ENCODE peak calls at places on chromosome 21, in five cellular contexts. C is endothelial cell of umbilical vein, Z is upper lobe of right lung, L is PC-3, M is cardiac muscle cell. V is an unnamed sample.

GRCh38 chr21:21921410-21922232 is 923.4 kb downstream of the NCAM2 start:
- DNase-seq in C (no peak), M (peak), Z (no peak), L (peak), V (no peak)

GRCh38 chr21:46393451-46393940 is 65.2 kb upstream of the DIP2A start:
- DNase-seq in C (no peak), L (no peak), M (no peak), Z (no peak), V (no peak)

GRCh38 chr21:21034046-21034445 is 35.8 kb downstream of the NCAM2 start:
- DNase-seq in L (no peak), Z (no peak), C (no peak), M (no peak), V (no peak)

GRCh38 chr21:39386194-39386593 is 37.3 kb upstream of the HMGN1 start:
- DNase-seq in C (no peak), Z (peak), M (no peak), L (no peak), V (no peak)

GRCh38 chr21:27400045-27400444 is 433.2 kb upstream of the ADAMTS5 start:
- DNase-seq in M (no peak), L (no peak), Z (no peak), C (no peak), V (no peak)

GRCh38 chr21:30478015-30478414 is 2.2 kb downstream of the KRTAP19-1 start:
- DNase-seq in L (no peak), Z (no peak), C (no peak), M (peak), V (no peak)

GRCh38 chr21:33127154-33127893 is 57.4 kb downstream of the OLIG1 start:
- DNase-seq in C (peak), L (peak), M (peak), Z (peak), V (peak)

GRCh38 chr21:15848632-15849031 is 118.8 kb downstream of the USP25 start:
- DNase-seq in M (no peak), C (peak), L (peak), Z (no peak), V (no peak)

GRCh38 chr21:46559291-46559983 is 45.4 kb downstream of the S100B start:
- DNase-seq in L (no peak), C (peak), Z (no peak), M (peak), V (peak)

GRCh38 chr21:45528981-45529784 is 13.1 kb downstream of the SLC19A1 start:
- DNase-seq in M (no peak), L (no peak), C (no peak), Z (peak), V (no peak)

GRCh38 chr21:33421713-33422393 is 18.6 kb downstream of the IFNGR2 start:
- DNase-seq in Z (no peak), L (peak), C (no peak), M (no peak), V (no peak)

GRCh38 chr21:25456672-25457071 is 150.6 kb downstream of the MRPL39 start:
- DNase-seq in M (no peak), Z (no peak), C (peak), L (peak), V (no peak)

DNA sequence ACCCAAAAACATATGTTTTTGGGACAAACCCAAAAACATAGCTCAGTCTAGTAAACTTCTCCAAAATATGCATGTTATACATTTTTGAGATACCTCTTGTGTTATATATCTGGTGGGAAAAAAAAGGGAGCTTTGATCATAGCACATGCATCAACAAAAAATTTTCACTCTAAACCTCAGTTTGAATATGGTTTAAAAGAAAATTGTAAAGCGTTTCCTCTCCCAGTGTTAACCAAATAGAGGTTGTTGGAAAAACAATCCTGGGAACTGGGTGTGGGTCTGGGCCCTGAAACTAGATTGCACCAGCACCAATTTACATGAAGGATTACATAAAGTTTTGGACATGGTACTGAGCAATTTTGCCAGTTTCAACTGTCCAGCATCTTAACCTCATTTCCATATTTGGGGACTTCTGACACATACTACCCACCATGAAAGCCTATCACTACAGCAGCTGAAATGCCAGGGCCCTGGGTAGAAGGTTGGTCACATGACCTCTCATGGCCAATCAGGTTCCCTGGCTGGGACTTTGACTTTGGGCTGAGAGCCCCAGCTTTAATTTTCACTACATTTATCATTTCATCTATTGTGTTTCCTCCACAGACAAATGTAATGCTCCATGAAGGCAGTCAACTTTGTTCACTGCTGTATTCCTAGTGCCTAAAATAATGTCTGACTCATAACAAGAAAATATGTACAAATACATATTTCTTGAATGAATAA is 150.7 kb downstream of the SETD4 start:
- DNase-seq in Z (no peak), C (no peak), L (peak), M (no peak), V (no peak)
- H3K27ac ChIP-seq in Z (no peak), C (no peak), L (no peak), M (no peak), V (no peak)

DNA sequence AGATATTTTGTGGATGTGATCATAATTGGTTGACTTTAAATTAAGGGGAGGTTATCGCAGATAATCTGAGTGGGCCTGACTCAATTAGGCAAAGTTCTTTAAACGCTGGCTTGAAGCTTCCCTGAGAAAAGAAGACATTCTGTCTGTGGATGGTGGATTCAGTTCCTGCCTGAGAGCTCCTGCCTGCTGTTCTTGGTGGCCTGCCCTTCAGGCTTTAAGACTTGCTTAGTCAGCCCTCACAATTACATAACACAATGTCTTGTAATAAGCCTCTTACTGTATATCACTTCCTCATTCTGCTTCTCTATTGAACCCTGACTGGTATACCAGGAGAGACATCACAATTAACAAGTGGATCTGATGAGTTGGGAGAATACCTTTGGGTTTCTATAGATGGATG is 50.2 kb downstream of the KCNJ6 start:
- DNase-seq in M (no peak), C (no peak), L (no peak), Z (no peak), V (no peak)
- H3K4me3 ChIP-seq in M (no peak), C (no peak), L (no peak), Z (no peak), V (no peak)

DNA sequence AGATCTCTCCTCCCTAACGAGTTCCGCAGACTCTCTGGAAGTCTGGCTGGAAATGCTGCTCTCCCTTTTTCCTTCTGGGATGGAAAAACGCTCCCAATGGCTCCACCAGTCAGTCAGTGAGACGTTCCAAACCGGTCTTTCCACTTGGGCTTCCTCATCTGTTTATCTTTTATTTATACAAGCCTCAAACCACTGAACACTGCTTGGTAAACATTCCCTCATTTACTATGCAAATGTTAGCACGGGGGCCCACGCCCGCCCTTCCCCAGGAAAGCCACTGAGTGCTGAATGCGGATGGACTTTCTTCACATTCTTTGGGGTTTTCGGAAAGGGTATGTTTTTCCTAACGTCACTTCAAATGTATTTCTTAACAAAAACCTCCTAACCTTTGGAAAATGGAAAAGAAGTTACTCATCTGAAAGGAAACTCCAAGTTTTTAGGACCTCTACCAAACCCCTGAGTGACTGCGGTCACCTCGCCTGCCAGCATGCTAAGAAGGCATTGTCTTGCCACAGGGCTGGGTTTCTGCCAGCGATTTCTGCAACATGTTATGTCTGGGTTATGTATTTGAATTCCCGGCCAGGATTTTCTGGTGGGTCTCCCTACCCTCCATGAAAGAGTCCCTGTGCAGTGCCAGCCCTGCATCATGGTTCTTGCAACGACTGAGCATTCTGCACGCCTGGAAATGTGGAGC is 14.0 kb upstream of the UMODL1 start:
- DNase-seq in L (peak), C (peak), Z (peak), M (no peak), V (no peak)
- H3K27ac ChIP-seq in L (peak), C (peak), Z (peak), M (no peak), V (no peak)

DNA sequence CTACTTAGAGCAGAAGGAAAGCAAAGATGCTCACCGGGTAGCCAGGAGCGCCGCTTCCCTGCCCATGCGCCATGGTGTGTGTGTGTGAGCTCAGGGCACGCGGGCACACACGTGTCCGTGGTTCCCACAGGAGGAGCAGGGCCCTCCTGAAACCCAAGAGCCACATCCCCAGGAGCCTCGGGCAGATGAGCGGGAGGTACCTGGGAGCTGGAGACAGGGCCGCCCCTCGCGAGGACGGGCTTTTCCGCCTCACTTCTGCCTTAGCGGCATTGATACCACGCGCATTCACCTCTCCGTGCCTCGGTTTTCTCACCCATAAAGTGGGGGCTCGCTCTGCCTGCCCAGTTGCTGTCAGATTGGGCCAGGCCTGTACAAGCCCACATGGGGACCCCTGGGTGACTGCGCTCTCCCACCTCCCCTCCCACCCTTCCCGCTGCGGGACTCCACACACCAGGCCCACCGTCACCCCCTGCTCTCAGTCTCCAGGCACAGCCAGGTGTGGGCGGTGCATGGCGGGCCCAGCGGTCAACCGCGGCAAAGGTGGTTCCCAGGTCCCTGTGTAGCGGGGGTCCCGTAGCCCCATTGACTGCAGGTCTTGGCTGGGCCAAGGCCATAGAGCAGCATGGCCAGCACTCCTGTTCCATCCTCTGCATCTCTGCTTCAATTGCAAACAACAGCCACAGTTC is 66.3 kb downstream of the SIK1 start:
- DNase-seq in L (no peak), Z (no peak), M (no peak), C (no peak), V (no peak)
- H3K4me3 ChIP-seq in L (no peak), Z (no peak), M (no peak), C (no peak), V (no peak)

GRCh38 chr21:34997295-34997694 is 51.8 kb downstream of the RUNX1 start:
- DNase-seq in Z (no peak), M (no peak), C (no peak), L (no peak), V (no peak)

GRCh38 chr21:34999397-34999941 is 49.6 kb downstream of the RUNX1 start:
- DNase-seq in Z (no peak), L (no peak), C (no peak), M (no peak), V (no peak)

GRCh38 chr21:34994646-34995631 is 54.2 kb downstream of the RUNX1 start:
- DNase-seq in L (no peak), Z (no peak), M (no peak), C (no peak), V (no peak)

GRCh38 chr21:34995979-34996303 is 53.2 kb downstream of the RUNX1 start:
- DNase-seq in M (no peak), Z (no peak), C (no peak), L (no peak), V (no peak)

GRCh38 chr21:34996304-34997081 is 52.6 kb downstream of the RUNX1 start:
- DNase-seq in M (no peak), Z (peak), L (no peak), C (no peak), V (no peak)
- H3K27ac ChIP-seq in M (no peak), Z (peak), L (no peak), C (no peak), V (peak)

GRCh38 chr21:41779659-41780058 is 12.8 kb upstream of the RIPK4 start:
- DNase-seq in L (peak), C (no peak), M (no peak), Z (no peak), V (no peak)
- H3K4me3 ChIP-seq in L (peak), C (no peak), M (no peak), Z (no peak), V (no peak)

GRCh38 chr21:40841524-40842196 is 5.3 kb downstream of the DSCAM start:
- DNase-seq in L (peak), M (peak), C (no peak), Z (peak), V (no peak)

GRCh38 chr21:40840441-40840840 is 6.5 kb downstream of the DSCAM start:
- DNase-seq in C (no peak), L (no peak), M (no peak), Z (no peak), V (no peak)

GRCh38 chr21:40842197-40842552 is 4.8 kb downstream of the DSCAM start:
- DNase-seq in M (no peak), C (no peak), Z (no peak), L (no peak), V (no peak)

GRCh38 chr21:40837456-40837855 is 9.5 kb downstream of the DSCAM start:
- DNase-seq in M (no peak), Z (no peak), L (no peak), C (no peak), V (no peak)

GRCh38 chr21:40839551-40839950 is 7.4 kb downstream of the DSCAM start:
- DNase-seq in M (peak), C (no peak), Z (no peak), L (no peak), V (no peak)
- H3K27ac ChIP-seq in M (no peak), C (no peak), Z (no peak), L (no peak), V (no peak)